ENCODE peak calls at places on chromosomes 11 and 22, in four cellular contexts. O is psoas muscle, S is cardiac muscle cell, K is lower lobe of right lung. U is an unnamed sample.

GRCh38 chr11:67582026-67582425 is 1.6 kb upstream of the GSTP1 start:
- DNase-seq in O (no peak), K (no peak), S (no peak), U (no peak)

GRCh38 chr22:32622004-32622761 is 147.6 kb downstream of the FBXO7 start:
- DNase-seq in S (peak; percentile 97), O (peak; percentile 40), K (no peak), U (peak; percentile 80)

GRCh38 chr11:69320326-69320725 is 26.4 kb downstream of the MYEOV start:
- DNase-seq in K (no peak), O (no peak), S (no peak), U (peak; percentile 26)

GRCh38 chr11:109426442-109426841 is 4.5 kb downstream of the C11orf87 start:
- DNase-seq in S (no peak), K (no peak), O (no peak), U (no peak)

GRCh38 chr11:120254788-120255518 is 15.0 kb downstream of the POU2F3 start:
- DNase-seq in K (no peak), S (no peak), O (no peak), U (no peak)

GRCh38 chr22:41833369-41834004 is 582 bp downstream of the SREBF2 start:
- DNase-seq in O (peak; percentile 54), S (peak; percentile 23), K (peak; percentile 69), U (peak; percentile 50)

GRCh38 chr22:35567794-35568193 is 27.2 kb downstream of the RASD2 start:
- DNase-seq in S (peak; percentile 38), K (no peak), O (no peak), U (no peak)

GRCh38 chr11:15258433-15259350 is 144.0 kb downstream of the INSC start:
- DNase-seq in O (no peak), K (no peak), S (peak; percentile 16), U (no peak)

GRCh38 chr11:70210516-70210915 is 7.4 kb downstream of the FADD start:
- DNase-seq in S (no peak), K (no peak), O (no peak), U (no peak)

GRCh38 chr11:10413268-10413667 is 41.8 kb upstream of the AMPD3 start:
- DNase-seq in S (peak; percentile 26), K (no peak), O (no peak), U (no peak)

GRCh38 chr11:45685976-45686375 is 20.6 kb upstream of the CHST1 start:
- DNase-seq in O (no peak), S (no peak), K (no peak), U (no peak)

GRCh38 chr22:23064381-23065068 is 5.8 kb upstream of the GNAZ start:
- DNase-seq in O (no peak), K (peak; percentile 22), S (no peak), U (no peak)

GRCh38 chr11:57903441-57904123 is 120.1 kb upstream of the OR9Q1 start:
- DNase-seq in K (no peak), O (peak; percentile 10), S (no peak), U (peak; percentile 19)

GRCh38 chr11:63998558-63999348 is 12.5 kb downstream of the OTUB1 start:
- DNase-seq in K (peak; percentile 50), O (no peak), S (no peak), U (no peak)

GRCh38 chr11:12540913-12541587 is 133.2 kb upstream of the TEAD1 start:
- DNase-seq in S (peak; percentile 89), K (no peak), O (peak; percentile 57), U (no peak)

GRCh38 chr22:19291580-19292261 is at the start of gene CLTCL1:
- DNase-seq in O (peak; percentile 88), S (peak; percentile 85), K (peak; percentile 86), U (peak; percentile 91)

GRCh38 chr11:65060913-65061408 is 2.6 kb upstream of the NAALADL1 start:
- DNase-seq in K (no peak), S (peak; percentile 51), O (no peak), U (no peak)

GRCh38 chr11:22690245-22690644 is 23.8 kb downstream of the GAS2 start:
- DNase-seq in S (no peak), K (no peak), O (no peak), U (no peak)

GRCh38 chr11:59158206-59159068 is 13.5 kb upstream of the DTX4 start:
- DNase-seq in O (no peak), S (peak; percentile 82), K (no peak), U (peak; percentile 78)

GRCh38 chr11:96215094-96215782 is 127.8 kb downstream of the MAML2 start:
- DNase-seq in K (no peak), S (peak; percentile 54), O (no peak), U (no peak)

GRCh38 chr11:125261471-125262087 is 97.0 kb downstream of the PKNOX2 start:
- DNase-seq in S (no peak), O (no peak), K (no peak), U (no peak)

GRCh38 chr11:33387586-33387985 is 130.4 kb downstream of the HIPK3 start:
- DNase-seq in K (no peak), O (no peak), S (no peak), U (no peak)

GRCh38 chr11:33387996-33388395 is 130.8 kb downstream of the HIPK3 start:
- DNase-seq in S (no peak), O (no peak), K (no peak), U (no peak)

GRCh38 chr11:33383075-33383919 is 126.1 kb downstream of the HIPK3 start:
- DNase-seq in S (no peak), K (no peak), O (no peak), U (no peak)

GRCh38 chr11:33383920-33384209 is 126.7 kb downstream of the HIPK3 start:
- DNase-seq in O (no peak), K (no peak), S (no peak), U (no peak)

DNA sequence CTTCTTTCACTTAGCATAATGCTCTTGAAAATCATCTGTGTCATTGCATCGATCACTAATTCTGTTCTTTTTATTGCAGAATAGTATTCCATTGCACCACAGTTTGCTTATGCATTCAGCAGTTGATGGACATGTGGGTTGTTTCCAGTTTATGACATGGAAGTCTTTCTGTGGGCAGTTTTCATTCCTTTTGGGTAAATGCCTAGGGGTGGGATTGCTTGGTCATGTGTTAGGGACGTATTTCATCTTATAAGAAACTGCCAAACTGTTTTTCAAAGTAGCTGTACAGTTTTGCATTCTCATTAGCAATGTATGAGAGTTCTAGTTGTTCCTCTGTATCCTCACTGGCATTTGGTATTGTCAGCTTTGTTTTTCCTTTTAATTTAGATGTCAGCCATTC is 127.1 kb downstream of the HIPK3 start:
- DNase-seq in S (no peak), K (no peak), O (no peak), U (no peak)
- H3K4me1 ChIP-seq in S (no peaks in the 10 kb centered on the region), K (no peaks in the 10 kb centered on the region), O (no peaks in the 10 kb centered on the region), U (no peaks in the 10 kb centered on the region)

GRCh38 chr11:8100605-8101004 is 19.6 kb downstream of the TUB start:
- DNase-seq in O (no peak), S (no peak), K (no peak), U (no peak)
- H3K36me3 ChIP-seq in O (no peaks in the 10 kb centered on the region), S (peaks cover 11% of the 10 kb centered on the region), K (peaks cover 29% of the 10 kb centered on the region), U (no peaks in the 10 kb centered on the region)

GRCh38 chr22:37634505-37635002 is 4.9 kb upstream of the SH3BP1 start:
- DNase-seq in S (no peak), O (no peak), K (no peak), U (no peak)
- TF ChIP-seq CTCF in S (peak; percentile 25), O (no peak), K (no peak), U (no peak)

GRCh38 chr11:107722671-107723070 is 10.8 kb upstream of the SLN start:
- DNase-seq in O (no peak), S (no peak), K (no peak), U (no peak)
- H3K4me1 ChIP-seq in O (peaks cover 39% of the 10 kb centered on the region), S (no peaks in the 10 kb centered on the region), K (no peaks in the 10 kb centered on the region), U (peaks cover 6% of the 10 kb centered on the region)

GRCh38 chr11:21464601-21465193 is 728.2 kb upstream of the ANO5 start:
- DNase-seq in S (no peak), O (no peak), K (no peak), U (no peak)

GRCh38 chr11:21465920-21466319 is 727.0 kb upstream of the ANO5 start:
- DNase-seq in S (no peak), K (no peak), O (no peak), U (no peak)

GRCh38 chr11:21465203-21465602 is 727.7 kb upstream of the ANO5 start:
- DNase-seq in O (no peak), K (no peak), S (no peak), U (no peak)

DNA sequence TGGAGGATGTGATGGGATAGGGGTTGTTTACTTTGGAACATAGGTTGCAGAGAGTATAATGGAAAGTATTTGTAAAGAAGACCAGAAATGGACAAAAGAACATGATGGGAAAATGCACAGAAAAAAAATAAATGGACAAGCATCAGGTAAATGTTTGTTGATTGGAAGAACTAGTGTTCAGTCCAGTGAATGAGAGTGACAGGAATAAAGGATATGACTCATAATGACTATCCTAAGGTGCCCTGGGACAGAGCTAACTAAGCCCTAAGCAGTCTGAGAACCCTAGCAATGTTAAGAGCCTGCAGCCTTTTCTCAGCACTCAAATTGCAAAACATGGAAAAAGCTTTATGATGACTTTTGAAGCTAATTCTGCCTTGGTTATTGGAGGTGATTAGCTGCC is 732.8 kb upstream of the ANO5 start:
- DNase-seq in K (no peak), O (no peak), S (no peak), U (no peak)
- H3K36me3 ChIP-seq in K (no peaks in the 10 kb centered on the region), O (no peaks in the 10 kb centered on the region), S (no peaks in the 10 kb centered on the region), U (no peaks in the 10 kb centered on the region)

DNA sequence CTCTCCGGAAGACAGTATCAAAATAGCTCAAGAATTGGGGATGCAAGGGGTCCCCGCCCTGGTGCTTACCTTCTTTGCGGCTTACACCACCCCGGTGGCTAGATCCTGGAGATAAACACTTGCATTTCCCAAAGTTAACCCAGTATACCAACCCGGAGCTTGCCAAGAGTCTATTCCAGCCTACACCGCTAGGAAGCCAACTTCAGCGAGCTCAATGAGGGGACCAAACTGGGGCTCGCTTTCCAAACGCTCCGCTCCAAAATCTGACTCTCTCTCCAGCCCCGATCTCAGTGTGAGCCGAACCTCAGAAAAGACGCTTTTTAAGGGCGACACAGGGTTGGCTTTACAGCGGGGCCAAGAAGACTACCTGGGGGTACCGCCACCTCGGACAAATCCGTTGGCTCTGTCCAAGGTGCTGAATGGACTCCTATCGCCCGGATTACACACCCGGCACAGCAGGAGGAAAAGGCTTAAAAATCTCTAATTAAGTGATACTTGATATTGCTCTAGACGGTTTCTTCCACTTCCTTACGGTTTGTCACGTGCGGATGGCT is 20.1 kb upstream of the BDNF start:
- DNase-seq in S (peak; percentile 78), K (no peak), O (no peak), U (peak; percentile 60)
- TF ChIP-seq CTCF in S (peak; percentile 38), K (no peak), O (no peak), U (no peak)

DNA sequence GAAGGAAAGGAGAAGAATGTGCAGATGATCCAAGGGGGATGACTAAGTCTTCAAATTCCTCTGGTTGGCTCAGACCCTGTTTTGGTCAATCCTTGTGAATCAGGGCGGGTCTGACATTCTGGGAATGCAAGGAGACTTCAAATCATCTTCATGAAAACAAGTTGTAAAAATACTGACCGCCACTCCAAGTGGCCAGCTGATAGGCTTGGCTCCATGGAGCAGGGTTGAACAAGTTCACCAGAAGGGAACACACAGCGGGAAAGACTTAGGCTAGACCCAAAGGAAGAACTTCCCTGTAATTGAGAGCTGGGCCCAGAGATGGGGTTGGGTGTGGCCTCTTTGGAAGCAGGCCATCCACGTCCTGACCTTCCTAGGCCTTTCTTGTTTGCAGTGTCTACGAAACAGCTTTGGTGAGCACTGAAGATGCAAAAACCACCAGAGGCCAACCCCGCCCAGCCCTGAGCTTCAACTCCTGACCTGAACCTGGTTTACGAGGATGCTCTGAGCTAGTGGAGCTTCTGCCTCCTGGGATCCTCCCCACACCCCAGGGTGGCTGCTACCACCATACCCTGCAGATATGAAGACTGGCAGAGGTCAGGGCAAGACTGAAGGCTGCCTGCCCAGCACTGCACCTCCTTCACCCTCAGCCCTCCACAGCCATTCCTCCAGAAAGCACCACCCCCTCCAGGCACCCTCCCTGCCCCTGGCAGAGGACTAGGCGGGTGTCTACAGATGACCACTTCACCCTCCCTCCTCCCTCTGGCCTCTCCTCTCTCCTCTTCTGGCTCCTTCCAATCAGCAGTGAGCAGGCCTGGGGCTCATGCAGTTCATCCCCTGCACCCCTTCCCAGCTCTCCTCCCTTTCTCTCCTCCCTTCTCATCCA is 26.1 kb downstream of the GDPD5 start:
- DNase-seq in K (no peak), S (peak; percentile 95), O (peak; percentile 72), U (peak; percentile 73)
- H3K4me1 ChIP-seq in K (peaks cover 11% of the 10 kb centered on the region), S (peaks cover 14% of the 10 kb centered on the region), O (peaks cover 10% of the 10 kb centered on the region), U (peaks cover 40% of the 10 kb centered on the region)